ENCODE peak calls at places on chromosomes 11 and 22, in seven cellular contexts. One of them, this sample, is unnamed.

GRCh38 chr11:72780291-72781062 is 13.4 kb downstream of the STARD10 start:
- DNase-seq in T-helper 9 cell: no peak
- DNase-seq in gastrocnemius medialis: no peak
- DNase-seq in dorsolateral prefrontal cortex: no peak
- DNase-seq in activated naive CD4-positive, alpha-beta T cell: no peak
- DNase-seq in fibroblast of the aortic adventitia: no peak
- DNase-seq in central memory CD4-positive, alpha-beta T cell: no peak
- DNase-seq in this sample: no peak

GRCh38 chr22:46678785-46679700 is 58.9 kb downstream of the GRAMD4 start:
- DNase-seq in T-helper 9 cell: no peak
- DNase-seq in gastrocnemius medialis: no peak
- DNase-seq in fibroblast of the aortic adventitia: peak
- DNase-seq in central memory CD4-positive, alpha-beta T cell: no peak
- DNase-seq in activated naive CD4-positive, alpha-beta T cell: no peak
- DNase-seq in dorsolateral prefrontal cortex: no peak
- DNase-seq in this sample: no peak

GRCh38 chr11:107071129-107071528 is 52.9 kb upstream of the GUCY1A2 start:
- DNase-seq in fibroblast of the aortic adventitia: no peak
- DNase-seq in central memory CD4-positive, alpha-beta T cell: no peak
- DNase-seq in T-helper 9 cell: no peak
- DNase-seq in activated naive CD4-positive, alpha-beta T cell: no peak
- DNase-seq in dorsolateral prefrontal cortex: no peak
- DNase-seq in gastrocnemius medialis: no peak
- DNase-seq in this sample: no peak

GRCh38 chr11:61888590-61888989 is 2.8 kb downstream of the FADS3 start:
- DNase-seq in activated naive CD4-positive, alpha-beta T cell: no peak
- DNase-seq in gastrocnemius medialis: no peak
- DNase-seq in central memory CD4-positive, alpha-beta T cell: no peak
- DNase-seq in T-helper 9 cell: no peak
- DNase-seq in fibroblast of the aortic adventitia: no peak
- DNase-seq in dorsolateral prefrontal cortex: no peak
- DNase-seq in this sample: no peak

GRCh38 chr11:11306855-11307254 is 46.2 kb downstream of the CSNK2A3 start:
- DNase-seq in dorsolateral prefrontal cortex: no peak
- DNase-seq in activated naive CD4-positive, alpha-beta T cell: no peak
- DNase-seq in central memory CD4-positive, alpha-beta T cell: no peak
- DNase-seq in gastrocnemius medialis: no peak
- DNase-seq in T-helper 9 cell: no peak
- DNase-seq in fibroblast of the aortic adventitia: no peak
- DNase-seq in this sample: no peak

GRCh38 chr11:77819921-77820564 is 479 bp downstream of the RSF1 start:
- DNase-seq in activated naive CD4-positive, alpha-beta T cell: peak
- DNase-seq in fibroblast of the aortic adventitia: peak
- DNase-seq in dorsolateral prefrontal cortex: peak
- DNase-seq in gastrocnemius medialis: peak
- DNase-seq in central memory CD4-positive, alpha-beta T cell: no peak
- DNase-seq in T-helper 9 cell: peak
- DNase-seq in this sample: peak

GRCh38 chr11:9527481-9528140 is 45.9 kb upstream of the WEE1 start:
- DNase-seq in central memory CD4-positive, alpha-beta T cell: no peak
- DNase-seq in T-helper 9 cell: no peak
- DNase-seq in gastrocnemius medialis: no peak
- DNase-seq in dorsolateral prefrontal cortex: no peak
- DNase-seq in fibroblast of the aortic adventitia: peak
- DNase-seq in activated naive CD4-positive, alpha-beta T cell: no peak
- DNase-seq in this sample: no peak

GRCh38 chr11:121741954-121742361 is 289.2 kb upstream of the SORL1-AS1 start:
- DNase-seq in dorsolateral prefrontal cortex: peak
- DNase-seq in central memory CD4-positive, alpha-beta T cell: no peak
- DNase-seq in gastrocnemius medialis: peak
- DNase-seq in fibroblast of the aortic adventitia: peak
- DNase-seq in activated naive CD4-positive, alpha-beta T cell: no peak
- DNase-seq in T-helper 9 cell: no peak
- DNase-seq in this sample: no peak

GRCh38 chr11:134589155-134589554 is 177.1 kb upstream of the B3GAT1 start:
- DNase-seq in gastrocnemius medialis: no peak
- DNase-seq in dorsolateral prefrontal cortex: no peak
- DNase-seq in activated naive CD4-positive, alpha-beta T cell: no peak
- DNase-seq in T-helper 9 cell: no peak
- DNase-seq in fibroblast of the aortic adventitia: no peak
- DNase-seq in central memory CD4-positive, alpha-beta T cell: no peak
- DNase-seq in this sample: no peak

GRCh38 chr11:9605742-9606141 is 32.3 kb downstream of the WEE1 start:
- DNase-seq in gastrocnemius medialis: no peak
- DNase-seq in fibroblast of the aortic adventitia: no peak
- DNase-seq in central memory CD4-positive, alpha-beta T cell: no peak
- DNase-seq in dorsolateral prefrontal cortex: no peak
- DNase-seq in T-helper 9 cell: no peak
- DNase-seq in activated naive CD4-positive, alpha-beta T cell: no peak
- DNase-seq in this sample: no peak

GRCh38 chr11:75562048-75562835 is at the start of gene SERPINH1:
- DNase-seq in activated naive CD4-positive, alpha-beta T cell: peak
- DNase-seq in T-helper 9 cell: peak
- DNase-seq in dorsolateral prefrontal cortex: peak
- DNase-seq in gastrocnemius medialis: peak
- DNase-seq in central memory CD4-positive, alpha-beta T cell: peak
- DNase-seq in fibroblast of the aortic adventitia: peak
- DNase-seq in this sample: peak

GRCh38 chr11:45754261-45754709 is 50.7 kb upstream of the SLC35C1 start:
- DNase-seq in activated naive CD4-positive, alpha-beta T cell: no peak
- DNase-seq in central memory CD4-positive, alpha-beta T cell: no peak
- DNase-seq in fibroblast of the aortic adventitia: peak
- DNase-seq in dorsolateral prefrontal cortex: no peak
- DNase-seq in gastrocnemius medialis: no peak
- DNase-seq in T-helper 9 cell: no peak
- DNase-seq in this sample: no peak

GRCh38 chr22:23124611-23125511 is 16.9 kb downstream of the RSPH14 start:
- DNase-seq in gastrocnemius medialis: no peak
- DNase-seq in central memory CD4-positive, alpha-beta T cell: no peak
- DNase-seq in activated naive CD4-positive, alpha-beta T cell: no peak
- DNase-seq in T-helper 9 cell: no peak
- DNase-seq in dorsolateral prefrontal cortex: peak
- DNase-seq in fibroblast of the aortic adventitia: no peak
- DNase-seq in this sample: no peak

GRCh38 chr11:61881397-61881796 is 9.9 kb downstream of the FADS3 start:
- DNase-seq in fibroblast of the aortic adventitia: no peak
- DNase-seq in central memory CD4-positive, alpha-beta T cell: no peak
- DNase-seq in activated naive CD4-positive, alpha-beta T cell: no peak
- DNase-seq in gastrocnemius medialis: no peak
- DNase-seq in dorsolateral prefrontal cortex: no peak
- DNase-seq in T-helper 9 cell: no peak
- DNase-seq in this sample: no peak

GRCh38 chr11:101456812-101457211 is 127.0 kb downstream of the TRPC6 start:
- DNase-seq in T-helper 9 cell: no peak
- DNase-seq in central memory CD4-positive, alpha-beta T cell: no peak
- DNase-seq in gastrocnemius medialis: no peak
- DNase-seq in fibroblast of the aortic adventitia: peak
- DNase-seq in dorsolateral prefrontal cortex: no peak
- DNase-seq in activated naive CD4-positive, alpha-beta T cell: no peak
- DNase-seq in this sample: no peak

GRCh38 chr22:20514658-20515406 is 7.4 kb downstream of the MED15 start:
- DNase-seq in gastrocnemius medialis: peak
- DNase-seq in dorsolateral prefrontal cortex: no peak
- DNase-seq in central memory CD4-positive, alpha-beta T cell: no peak
- DNase-seq in fibroblast of the aortic adventitia: peak
- DNase-seq in T-helper 9 cell: no peak
- DNase-seq in activated naive CD4-positive, alpha-beta T cell: no peak
- DNase-seq in this sample: no peak

This sample was measured in HEK293T.